ENCODE peak calls at places on chromosomes 13 and 19, in four cellular contexts. K is neuronal stem cell, P is IMR-90, Y is H1. R is an unnamed sample.
A peak's percentile ranks its signal among the peaks of the same experiment; 100 is the strongest.

GRCh38 chr19:37221136-37221535 is 3.1 kb downstream of the ZNF383 start:
- DNase-seq in Y (no peak), P (no peak), K (no peak), R (no peak)

GRCh38 chr19:39401549-39402416 is 4.9 kb upstream of the ZFP36 start:
- DNase-seq in Y (no peak), K (no peak), P (peak; percentile 89), R (no peak)

GRCh38 chr19:42246143-42246868 is 3.9 kb upstream of the GSK3A start:
- DNase-seq in Y (no peak), P (peak; percentile 83), K (no peak), R (peak; percentile 74)

GRCh38 chr19:32233885-32234284 is 111.5 kb upstream of the ZNF507 start:
- DNase-seq in Y (no peak), K (no peak), P (no peak), R (no peak)

GRCh38 chr19:38736413-38737280 is 7.6 kb downstream of the CAPN12 start:
- DNase-seq in K (no peak), P (no peak), Y (peak; percentile 36), R (peak; percentile 91)

GRCh38 chr19:39809368-39809767 is 24.6 kb downstream of the DYRK1B start:
- DNase-seq in P (no peak), K (no peak), Y (no peak), R (no peak)

GRCh38 chr19:35828694-35829301 is 16.2 kb upstream of the PRODH2 start:
- DNase-seq in P (peak; percentile 67), Y (no peak), K (peak; percentile 86), R (peak; percentile 82)

GRCh38 chr19:2771786-2772674 is 11.0 kb downstream of the SGTA start:
- DNase-seq in Y (no peak), P (no peak), K (no peak), R (no peak)

GRCh38 chr13:64568748-64569147 is 2661.4 kb downstream of the PCDH9 start:
- DNase-seq in K (no peak), Y (no peak), P (no peak), R (no peak)

DNA sequence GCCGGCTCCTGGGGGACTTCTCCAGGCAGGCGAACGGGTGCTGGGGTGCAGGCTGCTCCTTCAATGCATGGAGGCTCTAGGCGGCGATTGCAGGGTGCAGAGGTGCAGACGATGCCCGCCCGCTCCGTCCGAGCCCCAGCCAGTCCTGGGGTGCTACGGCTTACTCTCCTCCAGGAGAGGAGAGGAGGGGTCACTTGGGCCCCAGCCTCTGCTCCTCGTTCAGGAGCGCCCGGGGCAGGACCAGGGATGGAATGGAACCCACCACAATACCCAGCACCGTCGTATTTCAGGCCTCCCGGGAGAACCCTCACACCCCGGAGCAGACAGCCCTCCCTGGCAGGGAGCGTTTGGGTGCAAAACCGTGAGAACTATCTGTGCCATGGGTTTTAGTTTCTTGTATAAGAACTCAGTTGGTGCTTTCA is 46.6 kb downstream of the ARHGEF18 start:
- DNase-seq in Y (no peak), P (no peak), K (no peak), R (no peak)
- H3K14ac ChIP-seq in Y (peak overlapping the region; percentile 85), P (peak overlapping the region; percentile 44), K (no peak overlapping the region), R (peak overlapping the region; percentile 39)

DNA sequence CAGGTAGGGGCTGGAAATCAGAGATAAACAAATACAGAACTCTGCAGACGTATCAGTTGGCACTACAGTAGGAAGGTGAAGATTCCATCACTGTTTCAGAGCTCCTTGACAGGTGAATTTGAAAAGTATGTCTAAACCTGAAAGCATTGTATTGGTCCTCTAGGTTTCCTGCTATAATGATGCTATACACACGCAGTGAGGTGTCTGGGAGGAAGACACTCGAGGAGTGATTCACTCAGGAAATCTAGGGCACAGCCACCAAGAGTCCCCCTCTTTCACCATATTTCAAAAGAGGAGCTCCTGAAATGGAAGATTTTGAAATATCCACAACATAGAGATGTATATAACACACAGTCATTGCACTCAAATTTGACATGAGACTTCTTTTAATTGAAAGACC is 331.0 kb upstream of the DACH1 start:
- DNase-seq in P (no peak), K (no peak), Y (no peak), R (no peak)
- H3K14ac ChIP-seq in P (no peak overlapping the region), K (no peak overlapping the region), Y (no peak overlapping the region), R (no peak overlapping the region)

DNA sequence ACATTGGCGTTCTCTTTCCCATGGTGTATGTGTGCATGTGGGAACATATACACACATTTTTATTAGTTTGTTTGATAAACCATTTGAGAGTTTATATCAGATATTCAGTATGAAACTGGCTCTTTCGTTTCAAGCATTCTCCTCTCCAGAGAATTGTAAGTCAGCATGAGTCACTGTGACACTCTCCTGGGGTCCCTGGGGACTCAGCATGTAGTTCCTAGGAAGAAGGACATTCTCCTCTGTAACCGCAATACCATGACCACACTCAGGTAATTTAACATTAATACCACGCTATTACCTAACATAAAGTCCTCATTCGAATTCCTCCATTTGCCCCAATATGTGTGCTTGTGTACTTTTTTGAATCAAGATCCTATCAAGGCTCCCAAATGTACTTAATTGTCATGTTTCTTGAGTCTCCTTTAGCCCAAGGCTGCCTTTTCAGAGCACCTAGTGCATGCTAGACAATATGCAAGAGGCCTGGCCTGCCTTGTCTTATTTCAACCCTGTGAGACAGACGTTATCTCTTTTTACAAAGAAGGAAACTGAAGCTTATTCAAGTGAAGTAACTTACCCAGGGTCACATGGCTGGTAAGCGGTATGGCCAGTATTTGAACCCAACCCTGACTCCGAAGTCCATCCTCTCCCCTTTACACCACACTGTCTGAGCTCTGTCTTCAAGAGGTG is 505.3 kb downstream of the FOXO1 start:
- DNase-seq in P (no peak), K (no peak), Y (no peak), R (no peak)
- H3K14ac ChIP-seq in P (no peak overlapping the region), K (no peak overlapping the region), Y (no peak overlapping the region), R (no peak overlapping the region)

DNA sequence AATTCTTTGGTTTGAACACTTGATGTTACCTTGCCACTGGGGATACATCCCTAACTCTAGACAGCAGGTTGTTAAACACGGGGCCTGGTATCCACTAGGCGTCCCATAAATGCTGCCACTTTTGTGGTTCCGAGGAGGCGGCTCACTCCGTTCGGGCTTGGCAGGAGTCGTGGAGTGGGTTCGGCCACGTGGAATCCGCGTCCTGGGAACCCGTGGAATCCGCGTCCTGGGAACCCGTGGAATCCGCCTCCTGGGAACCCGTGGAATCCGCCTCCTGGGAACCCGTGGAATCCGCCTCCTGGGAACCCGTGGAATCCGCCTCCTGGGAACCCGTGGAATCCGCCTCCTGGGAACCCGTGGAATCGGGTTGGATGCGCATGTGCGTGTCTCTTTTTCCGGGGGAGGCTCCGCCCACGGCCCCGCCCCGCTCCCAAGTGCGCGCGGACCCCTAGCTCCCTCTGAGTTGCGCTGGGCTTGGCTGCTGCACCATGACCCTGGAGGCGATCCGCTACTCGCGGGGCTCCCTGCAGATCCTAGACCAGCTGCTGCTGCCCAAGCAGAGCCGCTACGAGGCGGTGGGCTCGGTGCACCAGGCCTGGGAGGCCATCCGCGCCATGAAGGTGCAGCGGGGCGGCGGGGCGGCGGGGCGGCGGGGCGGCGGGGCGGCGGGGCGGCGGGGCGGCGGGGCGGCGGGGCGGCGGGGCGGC is at the start of gene MRI1:
- DNase-seq in P (peak; percentile 60), K (peak; percentile 50), Y (no peak), R (peak; percentile 48)
- H3K14ac ChIP-seq in P (peak within 1 kb of the TSS; percentile 75), K (no peak within 1 kb of the TSS), Y (no peak within 1 kb of the TSS), R (no peak within 1 kb of the TSS)

R was measured in H9.